ENCODE peak calls at places on chromosomes 6 and 20, in five cellular contexts. One of them, this sample, is unnamed.

GRCh38 chr20:1892122-1892385 is 3.2 kb upstream of the SIRPA start:
- DNase-seq in brain microvascular endothelial cell: no peak
- DNase-seq in H9: no peak
- DNase-seq in pancreas: no peak
- DNase-seq in IMR-90: no peak
- DNase-seq in this sample: no peak

GRCh38 chr20:64101731-64102621 is 5.4 kb downstream of the NPBWR2 start:
- DNase-seq in brain microvascular endothelial cell: no peak
- DNase-seq in H9: peak
- DNase-seq in pancreas: no peak
- DNase-seq in IMR-90: no peak
- DNase-seq in this sample: peak

GRCh38 chr6:34157851-34158250 is 12.0 kb upstream of the GRM4 start:
- DNase-seq in brain microvascular endothelial cell: no peak
- DNase-seq in H9: no peak
- DNase-seq in pancreas: no peak
- DNase-seq in IMR-90: no peak
- DNase-seq in this sample: no peak

GRCh38 chr6:47209632-47210031 is 100.1 kb downstream of the TNFRSF21 start:
- DNase-seq in brain microvascular endothelial cell: peak
- DNase-seq in H9: no peak
- DNase-seq in pancreas: no peak
- DNase-seq in IMR-90: peak
- DNase-seq in this sample: peak

GRCh38 chr20:32973077-32973717 is 31.0 kb downstream of the SUN5 start:
- DNase-seq in brain microvascular endothelial cell: no peak
- DNase-seq in H9: no peak
- DNase-seq in pancreas: no peak
- DNase-seq in IMR-90: no peak
- DNase-seq in this sample: no peak

GRCh38 chr6:32190054-32190945 is at the start of gene PBX2:
- DNase-seq in brain microvascular endothelial cell: peak
- DNase-seq in H9: peak
- DNase-seq in pancreas: peak
- DNase-seq in IMR-90: peak
- DNase-seq in this sample: peak

GRCh38 chr6:13485303-13485702 is 2.1 kb downstream of the GFOD1 start:
- DNase-seq in brain microvascular endothelial cell: no peak
- DNase-seq in H9: no peak
- DNase-seq in pancreas: no peak
- DNase-seq in IMR-90: no peak
- DNase-seq in this sample: no peak

GRCh38 chr6:25007269-25007699 is 71.5 kb upstream of the RIPOR2 start:
- DNase-seq in brain microvascular endothelial cell: no peak
- DNase-seq in H9: no peak
- DNase-seq in pancreas: no peak
- DNase-seq in IMR-90: no peak
- DNase-seq in this sample: peak

GRCh38 chr20:31675828-31676533 is 38.3 kb downstream of the COX4I2 start:
- DNase-seq in brain microvascular endothelial cell: peak
- DNase-seq in H9: no peak
- DNase-seq in pancreas: no peak
- DNase-seq in IMR-90: peak
- DNase-seq in this sample: peak

GRCh38 chr6:47733879-47734558 is 35.6 kb downstream of the ADGRF4 start:
- DNase-seq in brain microvascular endothelial cell: no peak
- DNase-seq in H9: no peak
- DNase-seq in pancreas: no peak
- DNase-seq in IMR-90: peak
- DNase-seq in this sample: peak

GRCh38 chr6:52557389-52558265 is 19.2 kb downstream of the TRAM2 start:
- DNase-seq in brain microvascular endothelial cell: peak
- DNase-seq in H9: peak
- DNase-seq in pancreas: no peak
- DNase-seq in IMR-90: peak
- DNase-seq in this sample: peak

GRCh38 chr6:7051780-7052440 is 55.9 kb upstream of the RREB1 start:
- DNase-seq in brain microvascular endothelial cell: peak
- DNase-seq in H9: peak
- DNase-seq in pancreas: peak
- DNase-seq in IMR-90: no peak
- DNase-seq in this sample: peak

GRCh38 chr6:90315354-90315960 is 18.8 kb upstream of the BACH2 start:
- DNase-seq in brain microvascular endothelial cell: no peak
- DNase-seq in H9: no peak
- DNase-seq in pancreas: no peak
- DNase-seq in IMR-90: no peak
- DNase-seq in this sample: no peak

GRCh38 chr6:33339193-33339592 is 21.6 kb upstream of the ZBTB22 start:
- DNase-seq in brain microvascular endothelial cell: no peak
- DNase-seq in H9: no peak
- DNase-seq in pancreas: no peak
- DNase-seq in IMR-90: no peak
- DNase-seq in this sample: no peak

GRCh38 chr6:140546640-140547039 is 1172.2 kb upstream of the CITED2 start:
- DNase-seq in brain microvascular endothelial cell: no peak
- DNase-seq in H9: no peak
- DNase-seq in pancreas: no peak
- DNase-seq in IMR-90: peak
- DNase-seq in this sample: peak

GRCh38 chr6:6804843-6805680 is 216.5 kb downstream of the LY86 start:
- DNase-seq in brain microvascular endothelial cell: no peak
- DNase-seq in H9: no peak
- DNase-seq in pancreas: no peak
- DNase-seq in IMR-90: no peak
- DNase-seq in this sample: no peak

GRCh38 chr6:12751694-12752304 is 35.2 kb downstream of the PHACTR1 start:
- DNase-seq in brain microvascular endothelial cell: peak
- DNase-seq in H9: peak
- DNase-seq in pancreas: peak
- DNase-seq in IMR-90: peak
- DNase-seq in this sample: peak

GRCh38 chr20:57509665-57510237 is 15.2 kb downstream of the CTCFL start:
- DNase-seq in brain microvascular endothelial cell: no peak
- DNase-seq in H9: peak
- DNase-seq in pancreas: no peak
- DNase-seq in IMR-90: no peak
- DNase-seq in this sample: peak

GRCh38 chr20:49595811-49596545 is 28.0 kb upstream of the PTGIS start:
- DNase-seq in brain microvascular endothelial cell: peak
- DNase-seq in H9: no peak
- DNase-seq in pancreas: no peak
- DNase-seq in IMR-90: peak
- DNase-seq in this sample: peak

GRCh38 chr6:156273065-156273711 is 504.0 kb upstream of the ARID1B start:
- DNase-seq in brain microvascular endothelial cell: no peak
- DNase-seq in H9: no peak
- DNase-seq in pancreas: no peak
- DNase-seq in IMR-90: no peak
- DNase-seq in this sample: no peak

GRCh38 chr20:13008761-13009681 is at the start of gene SPTLC3:
- DNase-seq in brain microvascular endothelial cell: peak
- DNase-seq in H9: peak
- DNase-seq in pancreas: peak
- DNase-seq in IMR-90: peak
- DNase-seq in this sample: peak

GRCh38 chr6:100202417-100203194 is 208.6 kb upstream of the MCHR2 start:
- DNase-seq in brain microvascular endothelial cell: peak
- DNase-seq in H9: no peak
- DNase-seq in pancreas: no peak
- DNase-seq in IMR-90: peak
- DNase-seq in this sample: peak

GRCh38 chr6:84835340-84835739 is 70.9 kb upstream of the TBX18 start:
- DNase-seq in brain microvascular endothelial cell: no peak
- DNase-seq in H9: no peak
- DNase-seq in pancreas: no peak
- DNase-seq in IMR-90: no peak
- DNase-seq in this sample: no peak

GRCh38 chr20:13105864-13106457 is 97.2 kb downstream of the SPTLC3 start:
- DNase-seq in brain microvascular endothelial cell: peak
- DNase-seq in H9: no peak
- DNase-seq in pancreas: no peak
- DNase-seq in IMR-90: peak
- DNase-seq in this sample: peak

GRCh38 chr6:111776236-111777189 is 96.7 kb downstream of the FYN start:
- DNase-seq in brain microvascular endothelial cell: no peak
- DNase-seq in H9: no peak
- DNase-seq in pancreas: no peak
- DNase-seq in IMR-90: no peak
- DNase-seq in this sample: peak

GRCh38 chr6:67458265-67458664 is 1176.8 kb upstream of the ADGRB3 start:
- DNase-seq in brain microvascular endothelial cell: no peak
- DNase-seq in H9: no peak
- DNase-seq in pancreas: no peak
- DNase-seq in IMR-90: no peak
- DNase-seq in this sample: no peak

GRCh38 chr6:168268755-168269154 is 50.8 kb downstream of the DACT2 start:
- DNase-seq in brain microvascular endothelial cell: no peak
- DNase-seq in H9: no peak
- DNase-seq in pancreas: no peak
- DNase-seq in IMR-90: no peak
- DNase-seq in this sample: no peak

GRCh38 chr6:51753635-51754034 is 333.8 kb downstream of the PKHD1 start:
- DNase-seq in brain microvascular endothelial cell: no peak
- DNase-seq in H9: peak
- DNase-seq in pancreas: no peak
- DNase-seq in IMR-90: no peak
- DNase-seq in this sample: no peak

GRCh38 chr6:104685871-104686549 is 173.7 kb downstream of the HACE1 start:
- DNase-seq in brain microvascular endothelial cell: no peak
- DNase-seq in H9: no peak
- DNase-seq in pancreas: no peak
- DNase-seq in IMR-90: no peak
- DNase-seq in this sample: no peak

GRCh38 chr6:112745765-112746164 is 398.6 kb downstream of the RFPL4B start:
- DNase-seq in brain microvascular endothelial cell: no peak
- DNase-seq in H9: no peak
- DNase-seq in pancreas: no peak
- DNase-seq in IMR-90: no peak
- DNase-seq in this sample: no peak

DNA sequence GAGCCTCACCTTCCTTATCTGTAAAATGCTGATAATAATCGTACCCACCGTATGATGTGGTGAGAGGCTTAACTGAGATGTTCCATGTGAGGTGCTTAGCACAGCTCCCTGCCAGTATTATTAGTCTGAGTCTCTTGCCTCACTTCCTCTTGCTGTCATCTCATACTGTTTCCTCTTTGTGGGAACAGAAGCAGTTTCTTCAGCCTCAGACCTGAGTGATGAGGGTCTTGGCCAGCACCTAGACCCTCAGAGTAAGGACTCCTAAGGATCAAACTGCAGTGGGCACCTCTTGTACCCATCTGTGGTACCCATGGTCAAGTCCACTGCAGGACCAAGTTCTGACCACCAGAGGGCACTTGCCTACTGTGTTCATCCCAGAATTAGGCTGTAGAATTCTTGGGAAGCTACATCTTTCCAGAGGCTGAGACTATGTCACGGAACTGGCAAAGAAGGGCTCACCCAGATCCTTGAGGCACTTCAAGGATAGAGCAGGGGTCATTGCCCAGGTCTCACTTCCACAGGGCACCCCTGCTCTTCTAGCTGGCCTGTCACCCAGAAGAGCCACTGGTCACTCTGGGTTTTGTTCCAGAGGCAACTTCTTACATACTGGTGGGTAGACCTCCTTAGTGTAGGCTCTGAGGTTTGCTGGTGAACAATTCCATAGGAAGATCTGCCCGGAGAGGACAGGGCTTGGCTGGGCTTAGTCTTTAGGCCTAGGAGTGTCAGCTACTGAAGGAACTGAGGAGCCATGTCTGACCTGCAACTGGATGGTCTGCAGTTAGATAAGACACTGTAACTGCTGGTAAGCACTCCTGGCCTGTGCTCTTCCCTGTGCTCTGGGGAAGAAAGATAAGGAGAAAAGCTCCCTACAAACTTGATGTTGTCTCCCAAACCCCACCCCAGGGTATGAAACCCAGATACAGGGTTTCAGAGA is 20.6 kb upstream of the SGK2 start:
- DNase-seq in brain microvascular endothelial cell: peak
- DNase-seq in H9: peak
- DNase-seq in pancreas: peak
- DNase-seq in IMR-90: peak
- DNase-seq in this sample: peak
- H3K27ac ChIP-seq in brain microvascular endothelial cell: no peak
- H3K27ac ChIP-seq in H9: no peak
- H3K27ac ChIP-seq in pancreas: no peak
- H3K27ac ChIP-seq in IMR-90: no peak
- H3K27ac ChIP-seq in this sample: no peak

DNA sequence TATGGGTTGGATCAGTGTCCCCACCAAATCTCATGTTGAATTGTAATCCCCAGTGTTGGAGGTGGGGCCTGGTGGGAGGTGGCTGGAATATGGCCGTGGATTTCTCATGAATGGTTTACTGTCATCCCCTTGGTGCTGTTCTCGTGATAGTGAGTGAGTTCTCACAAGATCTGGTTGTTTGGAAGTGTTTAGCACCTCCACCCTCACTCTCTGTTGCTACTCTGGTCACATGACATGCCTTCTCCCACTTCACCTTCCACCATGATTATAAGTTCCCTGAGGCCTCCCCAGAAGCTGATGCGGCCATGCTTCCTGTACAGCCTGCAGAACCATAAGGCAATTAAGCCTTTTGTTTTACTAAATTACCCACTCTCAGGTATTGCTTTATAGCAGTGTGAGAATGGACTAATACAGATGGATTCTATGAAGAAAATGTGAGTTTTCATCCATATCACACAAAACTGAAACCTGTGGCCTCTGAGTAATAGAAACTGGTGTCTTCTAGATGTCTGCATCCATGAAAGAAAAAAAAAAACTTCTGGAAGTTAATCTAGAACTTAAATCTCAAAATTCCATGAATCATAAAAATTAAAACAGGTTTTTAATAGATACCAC is 39.3 kb downstream of the MBOAT1 start:
- DNase-seq in brain microvascular endothelial cell: no peak
- DNase-seq in H9: no peak
- DNase-seq in pancreas: no peak
- DNase-seq in IMR-90: no peak
- DNase-seq in this sample: no peak
- H3K27ac ChIP-seq in brain microvascular endothelial cell: no peak
- H3K27ac ChIP-seq in H9: no peak
- H3K27ac ChIP-seq in pancreas: no peak
- H3K27ac ChIP-seq in IMR-90: no peak
- H3K27ac ChIP-seq in this sample: no peak

DNA sequence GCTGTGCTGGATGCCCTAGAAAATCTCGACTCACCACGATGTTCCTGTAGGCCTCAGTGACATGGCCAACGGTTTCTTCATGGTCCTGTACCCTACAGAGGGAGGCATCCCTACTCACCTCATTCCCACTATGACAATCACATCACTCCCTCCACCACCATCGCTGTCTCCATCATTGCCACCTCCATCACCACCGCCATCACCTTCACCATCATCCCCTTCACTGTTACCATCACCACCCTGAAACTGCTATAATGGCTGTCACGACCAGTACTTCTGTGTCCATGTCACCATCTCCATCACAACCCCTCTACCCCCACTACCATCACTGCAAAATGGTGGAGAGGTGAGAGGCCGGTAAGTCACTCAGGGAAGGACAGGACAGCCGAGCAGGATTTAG is 29.8 kb upstream of the MRPS18A start:
- DNase-seq in brain microvascular endothelial cell: no peak
- DNase-seq in H9: no peak
- DNase-seq in pancreas: no peak
- DNase-seq in IMR-90: no peak
- DNase-seq in this sample: no peak
- H3K27ac ChIP-seq in brain microvascular endothelial cell: no peak
- H3K27ac ChIP-seq in H9: no peak
- H3K27ac ChIP-seq in pancreas: no peak
- H3K27ac ChIP-seq in IMR-90: no peak
- H3K27ac ChIP-seq in this sample: no peak

GRCh38 chr6:150403458-150404245 is 34.8 kb downstream of the IYD start:
- DNase-seq in brain microvascular endothelial cell: peak
- DNase-seq in H9: no peak
- DNase-seq in pancreas: peak
- DNase-seq in IMR-90: peak
- DNase-seq in this sample: peak
- H3K27ac ChIP-seq in brain microvascular endothelial cell: peak
- H3K27ac ChIP-seq in H9: no peak
- H3K27ac ChIP-seq in pancreas: peak
- H3K27ac ChIP-seq in IMR-90: peak
- H3K27ac ChIP-seq in this sample: no peak